ENCODE peak calls at places on chromosomes 4 and X, in six cellular contexts. F, C, Q, Y, S and A are unnamed samples.

GRCh38 chr4:148261861-148262260 is 180.4 kb downstream of the NR3C2 start:
- DNase-seq in F (no peak), C (no peak), Q (no peak), Y (no peak), S (no peak), A (no peak)

GRCh38 chr4:87150498-87151261 is 69.7 kb downstream of the KLHL8 start:
- DNase-seq in F (no peak), C (peak; percentile 72), Q (peak; percentile 50), Y (peak; percentile 69), S (peak; percentile 87), A (no peak)

GRCh38 chr4:165470009-165470408 is 91.2 kb downstream of the CPE start:
- DNase-seq in F (no peak), C (no peak), Q (no peak), Y (no peak), S (no peak), A (no peak)

GRCh38 chrX:132741706-132742105 is 216.7 kb downstream of the HS6ST2 start:
- DNase-seq in F (no peak), C (no peak), Q (no peak), Y (no peak), S (no peak), A (no peak)

GRCh38 chr4:173001571-173001970 is 167.0 kb upstream of the GALNT7 start:
- DNase-seq in F (no peak), C (no peak), Q (no peak), Y (peak; percentile 20), S (no peak), A (no peak)

GRCh38 chrX:24748196-24748595 is 54.5 kb downstream of the POLA1 start:
- DNase-seq in F (no peak), C (no peak), Q (no peak), Y (no peak), S (no peak), A (no peak)

GRCh38 chr4:165440415-165440882 is 61.6 kb downstream of the CPE start:
- DNase-seq in F (no peak), C (no peak), Q (no peak), Y (peak; percentile 14), S (no peak), A (no peak)

GRCh38 chr4:11623726-11624037 is 195.0 kb upstream of the HS3ST1 start:
- DNase-seq in F (no peak), C (no peak), Q (no peak), Y (no peak), S (peak; percentile 11), A (no peak)

GRCh38 chrX:119757979-119758681 is at the start of gene SOWAHD:
- DNase-seq in F (peak; percentile 85), C (no peak), Q (no peak), Y (no peak), S (no peak), A (no peak)

GRCh38 chrX:100410083-100410590 is at the start of gene PCDH19:
- DNase-seq in F (no peak), C (no peak), Q (peak; percentile 18), Y (peak; percentile 46), S (no peak), A (no peak)

GRCh38 chrX:119729408-119730201 is 28.8 kb upstream of the SOWAHD start:
- DNase-seq in F (no peak), C (peak; percentile 42), Q (peak; percentile 57), Y (peak; percentile 77), S (peak; percentile 78), A (no peak)